ENCODE peak calls at places on chromosome 1, in nine cellular contexts. One of them, this sample, is unnamed.

GRCh38 chr1:67572217-67572593 is 112.8 kb upstream of the GADD45A start:
- DNase-seq in suprapubic skin: no peak
- DNase-seq in neuronal stem cell: no peak
- DNase-seq in NB4: no peak
- DNase-seq in SJSA1: no peak
- DNase-seq in AG04450: no peak
- DNase-seq in NT2/D1: no peak
- DNase-seq in body of pancreas: no peak
- DNase-seq in choroid plexus epithelial cell: no peak
- DNase-seq in this sample: no peak

GRCh38 chr1:64302971-64303370 is 99.5 kb downstream of the UBE2U start:
- DNase-seq in body of pancreas: no peak
- DNase-seq in suprapubic skin: no peak
- DNase-seq in neuronal stem cell: no peak
- DNase-seq in choroid plexus epithelial cell: peak; percentile 23
- DNase-seq in AG04450: no peak
- DNase-seq in NB4: no peak
- DNase-seq in SJSA1: no peak
- DNase-seq in NT2/D1: no peak
- DNase-seq in this sample: no peak

GRCh38 chr1:175481126-175482071 is 262.0 kb downstream of the TNR start:
- DNase-seq in suprapubic skin: no peak
- DNase-seq in body of pancreas: no peak
- DNase-seq in neuronal stem cell: no peak
- DNase-seq in NT2/D1: no peak
- DNase-seq in AG04450: no peak
- DNase-seq in SJSA1: no peak
- DNase-seq in NB4: peak; percentile 38
- DNase-seq in choroid plexus epithelial cell: peak; percentile 48
- DNase-seq in this sample: no peak

GRCh38 chr1:4396571-4396970 is 257.8 kb upstream of the AJAP1 start:
- DNase-seq in choroid plexus epithelial cell: no peak
- DNase-seq in neuronal stem cell: no peak
- DNase-seq in AG04450: no peak
- DNase-seq in SJSA1: no peak
- DNase-seq in NT2/D1: no peak
- DNase-seq in suprapubic skin: no peak
- DNase-seq in NB4: no peak
- DNase-seq in body of pancreas: no peak
- DNase-seq in this sample: no peak

GRCh38 chr1:246365708-246366107 is 141.4 kb downstream of the SMYD3 start:
- DNase-seq in neuronal stem cell: no peak
- DNase-seq in suprapubic skin: no peak
- DNase-seq in SJSA1: no peak
- DNase-seq in choroid plexus epithelial cell: no peak
- DNase-seq in body of pancreas: no peak
- DNase-seq in NT2/D1: no peak
- DNase-seq in AG04450: no peak
- DNase-seq in NB4: peak; percentile 4
- DNase-seq in this sample: no peak

GRCh38 chr1:190479028-190479427 is 1.4 kb upstream of the BRINP3 start:
- DNase-seq in NB4: no peak
- DNase-seq in choroid plexus epithelial cell: peak; percentile 22
- DNase-seq in SJSA1: no peak
- DNase-seq in NT2/D1: no peak
- DNase-seq in AG04450: no peak
- DNase-seq in body of pancreas: no peak
- DNase-seq in suprapubic skin: no peak
- DNase-seq in neuronal stem cell: no peak
- DNase-seq in this sample: no peak

GRCh38 chr1:222570837-222571236 is 18.9 kb downstream of the TAF1A start:
- DNase-seq in body of pancreas: no peak
- DNase-seq in NB4: no peak
- DNase-seq in SJSA1: no peak
- DNase-seq in neuronal stem cell: no peak
- DNase-seq in NT2/D1: no peak
- DNase-seq in AG04450: no peak
- DNase-seq in choroid plexus epithelial cell: no peak
- DNase-seq in suprapubic skin: no peak
- DNase-seq in this sample: no peak

GRCh38 chr1:30386145-30386926 is 337.0 kb downstream of the MATN1 start:
- DNase-seq in AG04450: no peak
- DNase-seq in NB4: no peak
- DNase-seq in body of pancreas: no peak
- DNase-seq in suprapubic skin: peak; percentile 62
- DNase-seq in SJSA1: no peak
- DNase-seq in NT2/D1: no peak
- DNase-seq in neuronal stem cell: no peak
- DNase-seq in choroid plexus epithelial cell: no peak
- DNase-seq in this sample: no peak

GRCh38 chr1:231701306-231701705 is 74.7 kb downstream of the DISC1 start:
- DNase-seq in NT2/D1: no peak
- DNase-seq in neuronal stem cell: no peak
- DNase-seq in suprapubic skin: no peak
- DNase-seq in AG04450: no peak
- DNase-seq in choroid plexus epithelial cell: peak; percentile 81
- DNase-seq in body of pancreas: no peak
- DNase-seq in SJSA1: no peak
- DNase-seq in NB4: no peak
- DNase-seq in this sample: no peak

GRCh38 chr1:186311375-186312051 is 63.5 kb downstream of the TPR start:
- DNase-seq in NT2/D1: no peak
- DNase-seq in NB4: no peak
- DNase-seq in neuronal stem cell: no peak
- DNase-seq in body of pancreas: no peak
- DNase-seq in AG04450: no peak
- DNase-seq in choroid plexus epithelial cell: no peak
- DNase-seq in SJSA1: no peak
- DNase-seq in suprapubic skin: no peak
- DNase-seq in this sample: no peak

GRCh38 chr1:161763522-161764098 is 2.5 kb upstream of the ATF6 start:
- DNase-seq in AG04450: no peak
- DNase-seq in SJSA1: peak; percentile 12
- DNase-seq in neuronal stem cell: no peak
- DNase-seq in body of pancreas: peak; percentile 41
- DNase-seq in choroid plexus epithelial cell: peak; percentile 47
- DNase-seq in NT2/D1: peak; percentile 25
- DNase-seq in NB4: peak; percentile 41
- DNase-seq in suprapubic skin: no peak
- DNase-seq in this sample: no peak

GRCh38 chr1:202112864-202113689 is 9.6 kb upstream of the GPR37L1 start:
- DNase-seq in neuronal stem cell: no peak
- DNase-seq in NB4: no peak
- DNase-seq in body of pancreas: peak; percentile 73
- DNase-seq in NT2/D1: no peak
- DNase-seq in choroid plexus epithelial cell: no peak
- DNase-seq in suprapubic skin: no peak
- DNase-seq in SJSA1: no peak
- DNase-seq in AG04450: no peak
- DNase-seq in this sample: no peak

GRCh38 chr1:71510725-71511124 is 429.9 kb upstream of the ZRANB2 start:
- DNase-seq in neuronal stem cell: no peak
- DNase-seq in suprapubic skin: no peak
- DNase-seq in AG04450: no peak
- DNase-seq in SJSA1: no peak
- DNase-seq in NT2/D1: no peak
- DNase-seq in body of pancreas: no peak
- DNase-seq in choroid plexus epithelial cell: no peak
- DNase-seq in NB4: no peak
- DNase-seq in this sample: no peak

GRCh38 chr1:55037733-55038551 is 1.4 kb upstream of the PCSK9 start:
- DNase-seq in SJSA1: no peak
- DNase-seq in neuronal stem cell: no peak
- DNase-seq in choroid plexus epithelial cell: no peak
- DNase-seq in NT2/D1: no peak
- DNase-seq in body of pancreas: no peak
- DNase-seq in suprapubic skin: no peak
- DNase-seq in NB4: no peak
- DNase-seq in AG04450: no peak
- DNase-seq in this sample: no peak

GRCh38 chr1:4397196-4397595 is 257.2 kb upstream of the AJAP1 start:
- DNase-seq in neuronal stem cell: no peak
- DNase-seq in AG04450: no peak
- DNase-seq in NT2/D1: no peak
- DNase-seq in suprapubic skin: no peak
- DNase-seq in SJSA1: no peak
- DNase-seq in NB4: no peak
- DNase-seq in body of pancreas: no peak
- DNase-seq in choroid plexus epithelial cell: no peak
- DNase-seq in this sample: no peak

GRCh38 chr1:162587347-162587746 is 25.8 kb downstream of the UAP1 start:
- DNase-seq in NB4: no peak
- DNase-seq in suprapubic skin: no peak
- DNase-seq in choroid plexus epithelial cell: no peak
- DNase-seq in neuronal stem cell: no peak
- DNase-seq in SJSA1: no peak
- DNase-seq in NT2/D1: no peak
- DNase-seq in body of pancreas: peak; percentile 49
- DNase-seq in AG04450: no peak
- DNase-seq in this sample: no peak

GRCh38 chr1:117147856-117148588 is 26.5 kb upstream of the TRIM45 start:
- DNase-seq in body of pancreas: no peak
- DNase-seq in SJSA1: peak; percentile 39
- DNase-seq in choroid plexus epithelial cell: peak; percentile 46
- DNase-seq in AG04450: no peak
- DNase-seq in NT2/D1: no peak
- DNase-seq in suprapubic skin: no peak
- DNase-seq in NB4: no peak
- DNase-seq in neuronal stem cell: no peak
- DNase-seq in this sample: no peak

GRCh38 chr1:220221269-220221668 is 51.0 kb downstream of the RAB3GAP2 start:
- DNase-seq in NB4: no peak
- DNase-seq in body of pancreas: no peak
- DNase-seq in suprapubic skin: no peak
- DNase-seq in neuronal stem cell: no peak
- DNase-seq in AG04450: no peak
- DNase-seq in SJSA1: no peak
- DNase-seq in choroid plexus epithelial cell: no peak
- DNase-seq in NT2/D1: no peak
- DNase-seq in this sample: no peak

GRCh38 chr1:201597551-201598230 is 58.8 kb downstream of the NAV1 start:
- DNase-seq in SJSA1: no peak
- DNase-seq in neuronal stem cell: no peak
- DNase-seq in NT2/D1: no peak
- DNase-seq in body of pancreas: peak; percentile 96
- DNase-seq in NB4: no peak
- DNase-seq in choroid plexus epithelial cell: no peak
- DNase-seq in AG04450: no peak
- DNase-seq in suprapubic skin: no peak
- DNase-seq in this sample: no peak

GRCh38 chr1:84060781-84061180 is 61.8 kb upstream of the TTLL7 start:
- DNase-seq in neuronal stem cell: no peak
- DNase-seq in body of pancreas: no peak
- DNase-seq in SJSA1: no peak
- DNase-seq in NB4: no peak
- DNase-seq in NT2/D1: no peak
- DNase-seq in choroid plexus epithelial cell: no peak
- DNase-seq in suprapubic skin: no peak
- DNase-seq in AG04450: no peak
- DNase-seq in this sample: no peak

DNA sequence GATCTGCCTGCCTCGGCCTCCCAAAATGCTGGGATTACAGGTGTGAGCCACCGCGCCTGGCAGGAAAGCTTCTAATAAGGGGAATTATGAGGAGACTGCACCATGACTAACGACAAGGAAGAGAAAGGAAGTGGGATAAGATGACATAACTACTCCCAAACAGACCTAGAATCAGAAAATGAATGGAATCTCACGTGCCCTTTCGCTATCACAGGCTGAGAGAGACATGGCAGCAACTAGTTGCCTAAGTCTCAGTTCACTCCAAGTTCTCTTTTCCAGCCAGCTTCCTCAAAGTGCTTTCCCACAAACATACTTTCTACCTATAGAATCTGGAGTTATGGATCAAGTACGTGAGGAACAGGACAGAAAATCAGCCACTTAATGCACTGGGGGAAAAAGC is 2.0 kb downstream of the PI4KB start:
- DNase-seq in suprapubic skin: no peak
- DNase-seq in choroid plexus epithelial cell: no peak
- DNase-seq in NB4: no peak
- DNase-seq in SJSA1: no peak
- DNase-seq in AG04450: no peak
- DNase-seq in body of pancreas: no peak
- DNase-seq in neuronal stem cell: no peak
- DNase-seq in NT2/D1: no peak
- DNase-seq in this sample: no peak
- H3K4me3 ChIP-seq in suprapubic skin: no peak overlapping the region
- H3K4me3 ChIP-seq in choroid plexus epithelial cell: no peak overlapping the region
- H3K4me3 ChIP-seq in NB4: no peak overlapping the region
- H3K4me3 ChIP-seq in SJSA1: peak overlapping the region; percentile 55
- H3K4me3 ChIP-seq in AG04450: peak overlapping the region; percentile 84
- H3K4me3 ChIP-seq in body of pancreas: no peak overlapping the region
- H3K4me3 ChIP-seq in neuronal stem cell: no peak overlapping the region
- H3K4me3 ChIP-seq in NT2/D1: no peak overlapping the region
- H3K4me3 ChIP-seq in this sample: no peak overlapping the region

GRCh38 chr1:28512058-28512611 is 6.3 kb downstream of the RCC1 start:
- DNase-seq in neuronal stem cell: no peak
- DNase-seq in choroid plexus epithelial cell: peak; percentile 26
- DNase-seq in SJSA1: peak; percentile 53
- DNase-seq in NB4: peak; percentile 55
- DNase-seq in AG04450: no peak
- DNase-seq in NT2/D1: no peak
- DNase-seq in suprapubic skin: no peak
- DNase-seq in body of pancreas: no peak
- DNase-seq in this sample: no peak
- H3K4me3 ChIP-seq in neuronal stem cell: no peak overlapping the region
- H3K4me3 ChIP-seq in choroid plexus epithelial cell: no peak overlapping the region
- H3K4me3 ChIP-seq in SJSA1: no peak overlapping the region
- H3K4me3 ChIP-seq in NB4: peak overlapping the region; percentile 33
- H3K4me3 ChIP-seq in AG04450: no peak overlapping the region
- H3K4me3 ChIP-seq in NT2/D1: no peak overlapping the region
- H3K4me3 ChIP-seq in suprapubic skin: no peak overlapping the region
- H3K4me3 ChIP-seq in body of pancreas: no peak overlapping the region
- H3K4me3 ChIP-seq in this sample: no peak overlapping the region

DNA sequence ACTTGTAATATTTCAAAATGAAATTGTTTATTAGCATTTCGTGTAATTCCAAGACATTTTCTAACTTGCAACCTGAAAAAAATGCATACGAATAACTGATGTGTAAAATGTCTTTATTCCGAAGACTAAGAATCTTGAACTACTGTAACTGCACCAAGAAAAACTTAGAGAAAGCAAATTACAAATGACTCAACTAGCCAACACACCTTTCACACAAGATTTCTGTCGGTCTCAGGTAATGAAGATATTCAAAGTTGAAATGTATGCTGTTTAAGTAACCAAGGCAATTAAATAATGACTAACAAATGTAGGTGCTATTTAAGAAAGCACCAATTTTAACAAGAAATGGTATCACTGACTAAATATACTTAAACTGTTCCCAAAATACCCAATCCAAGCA is 2.1 kb downstream of the CLSTN1 start:
- DNase-seq in AG04450: no peak
- DNase-seq in body of pancreas: no peak
- DNase-seq in suprapubic skin: no peak
- DNase-seq in NB4: no peak
- DNase-seq in SJSA1: no peak
- DNase-seq in NT2/D1: no peak
- DNase-seq in choroid plexus epithelial cell: no peak
- DNase-seq in neuronal stem cell: no peak
- DNase-seq in this sample: no peak
- H3K4me3 ChIP-seq in AG04450: peak overlapping the region; percentile 97
- H3K4me3 ChIP-seq in body of pancreas: no peak overlapping the region
- H3K4me3 ChIP-seq in suprapubic skin: peak overlapping the region; percentile 96
- H3K4me3 ChIP-seq in NB4: no peak overlapping the region
- H3K4me3 ChIP-seq in SJSA1: no peak overlapping the region
- H3K4me3 ChIP-seq in NT2/D1: no peak overlapping the region
- H3K4me3 ChIP-seq in choroid plexus epithelial cell: no peak overlapping the region
- H3K4me3 ChIP-seq in neuronal stem cell: no peak overlapping the region
- H3K4me3 ChIP-seq in this sample: peak overlapping the region; percentile 93

GRCh38 chr1:110584045-110584444 is 22.1 kb downstream of the KCNA2 start:
- DNase-seq in NT2/D1: no peak
- DNase-seq in AG04450: no peak
- DNase-seq in choroid plexus epithelial cell: no peak
- DNase-seq in suprapubic skin: peak; percentile 64
- DNase-seq in neuronal stem cell: no peak
- DNase-seq in body of pancreas: peak; percentile 3
- DNase-seq in SJSA1: no peak
- DNase-seq in NB4: no peak
- DNase-seq in this sample: no peak
- H3K4me3 ChIP-seq in NT2/D1: no peak overlapping the region
- H3K4me3 ChIP-seq in AG04450: no peak overlapping the region
- H3K4me3 ChIP-seq in choroid plexus epithelial cell: no peak overlapping the region
- H3K4me3 ChIP-seq in suprapubic skin: no peak overlapping the region
- H3K4me3 ChIP-seq in neuronal stem cell: no peak overlapping the region
- H3K4me3 ChIP-seq in body of pancreas: no peak overlapping the region
- H3K4me3 ChIP-seq in SJSA1: no peak overlapping the region
- H3K4me3 ChIP-seq in NB4: no peak overlapping the region
- H3K4me3 ChIP-seq in this sample: no peak overlapping the region

This sample was measured in kidney epithelial cell.